ENCODE peak calls at places on chromosomes 5 and 9, in six cellular contexts. One of them, this sample, is unnamed.

GRCh38 chr5:150295172-150295611 is 5.6 kb upstream of the CAMK2A start:
- DNase-seq in nephron progenitor cell: no peak
- DNase-seq in left ventricle myocardium inferior: no peak
- DNase-seq in adrenal gland: peak; percentile 74
- DNase-seq in coronary artery: no peak
- DNase-seq in pancreas: peak; percentile 29
- DNase-seq in this sample: peak; percentile 61

GRCh38 chr5:145347026-145347616 is 488.0 kb downstream of the PRELID2 start:
- DNase-seq in left ventricle myocardium inferior: no peak
- DNase-seq in pancreas: peak; percentile 37
- DNase-seq in adrenal gland: no peak
- DNase-seq in coronary artery: no peak
- DNase-seq in nephron progenitor cell: peak; percentile 8
- DNase-seq in this sample: no peak

GRCh38 chr9:124257070-124257864 is 482 bp upstream of the NEK6 start:
- DNase-seq in pancreas: no peak
- DNase-seq in left ventricle myocardium inferior: no peak
- DNase-seq in nephron progenitor cell: peak; percentile 19
- DNase-seq in adrenal gland: no peak
- DNase-seq in coronary artery: no peak
- DNase-seq in this sample: no peak

GRCh38 chr5:96096724-96097123 is 135.1 kb upstream of the ELL2 start:
- DNase-seq in adrenal gland: no peak
- DNase-seq in pancreas: no peak
- DNase-seq in coronary artery: no peak
- DNase-seq in left ventricle myocardium inferior: no peak
- DNase-seq in nephron progenitor cell: no peak
- DNase-seq in this sample: no peak

GRCh38 chr9:129840024-129840423 is 4.8 kb downstream of the USP20 start:
- DNase-seq in coronary artery: no peak
- DNase-seq in nephron progenitor cell: no peak
- DNase-seq in adrenal gland: no peak
- DNase-seq in left ventricle myocardium inferior: no peak
- DNase-seq in pancreas: no peak
- DNase-seq in this sample: no peak

GRCh38 chr5:94778299-94778698 is 159.8 kb downstream of the SLF1 start:
- DNase-seq in left ventricle myocardium inferior: no peak
- DNase-seq in adrenal gland: no peak
- DNase-seq in coronary artery: no peak
- DNase-seq in pancreas: no peak
- DNase-seq in nephron progenitor cell: no peak
- DNase-seq in this sample: peak; percentile 61

GRCh38 chr5:133612021-133612860 is at the start of gene FSTL4:
- DNase-seq in coronary artery: no peak
- DNase-seq in left ventricle myocardium inferior: no peak
- DNase-seq in adrenal gland: peak; percentile 44
- DNase-seq in nephron progenitor cell: peak; percentile 69
- DNase-seq in pancreas: peak; percentile 80
- DNase-seq in this sample: peak; percentile 57

GRCh38 chr9:93111371-93112115 is 15.5 kb downstream of the CARD19 start:
- DNase-seq in coronary artery: peak; percentile 63
- DNase-seq in adrenal gland: peak; percentile 78
- DNase-seq in nephron progenitor cell: no peak
- DNase-seq in left ventricle myocardium inferior: peak; percentile 17
- DNase-seq in pancreas: no peak
- DNase-seq in this sample: peak; percentile 4

GRCh38 chr5:44365351-44365750 is 23.9 kb downstream of the FGF10 start:
- DNase-seq in adrenal gland: no peak
- DNase-seq in pancreas: no peak
- DNase-seq in coronary artery: no peak
- DNase-seq in left ventricle myocardium inferior: no peak
- DNase-seq in nephron progenitor cell: no peak
- DNase-seq in this sample: no peak

GRCh38 chr9:22455181-22455580 is 8.6 kb downstream of the DMRTA1 start:
- DNase-seq in left ventricle myocardium inferior: no peak
- DNase-seq in nephron progenitor cell: no peak
- DNase-seq in adrenal gland: no peak
- DNase-seq in coronary artery: no peak
- DNase-seq in pancreas: no peak
- DNase-seq in this sample: no peak
- TF ChIP-seq CTCF in left ventricle myocardium inferior: no peak
- TF ChIP-seq CTCF in nephron progenitor cell: no peak
- TF ChIP-seq CTCF in adrenal gland: no peak
- TF ChIP-seq CTCF in coronary artery: no peak
- TF ChIP-seq CTCF in pancreas: no peak
- TF ChIP-seq CTCF in this sample: no peak

DNA sequence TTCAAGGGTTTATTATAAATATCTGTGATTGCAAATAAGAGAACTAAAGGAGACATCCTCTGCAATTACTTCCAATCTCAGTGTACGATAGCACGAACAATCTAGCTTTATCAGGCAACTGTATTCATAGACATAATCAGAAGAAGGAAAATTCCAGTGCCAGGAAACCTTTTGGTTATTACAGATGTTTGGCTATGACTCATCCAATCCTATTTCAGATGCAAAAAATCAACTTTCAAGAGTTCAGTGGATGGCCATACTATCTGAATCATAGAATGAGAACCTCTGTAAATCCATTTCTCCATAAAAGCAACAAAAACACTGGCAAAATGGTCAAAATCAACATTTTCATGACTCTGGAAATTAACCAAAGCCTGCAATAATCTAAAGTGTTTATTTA is 37.9 kb downstream of the GAS1 start:
- DNase-seq in coronary artery: no peak
- DNase-seq in adrenal gland: no peak
- DNase-seq in left ventricle myocardium inferior: no peak
- DNase-seq in nephron progenitor cell: no peak
- DNase-seq in pancreas: no peak
- DNase-seq in this sample: no peak
- TF ChIP-seq CTCF in coronary artery: no peak
- TF ChIP-seq CTCF in adrenal gland: no peak
- TF ChIP-seq CTCF in left ventricle myocardium inferior: no peak
- TF ChIP-seq CTCF in nephron progenitor cell: no peak
- TF ChIP-seq CTCF in pancreas: no peak
- TF ChIP-seq CTCF in this sample: no peak

GRCh38 chr5:35853652-35854051 is 3.0 kb upstream of the IL7R start:
- DNase-seq in adrenal gland: peak; percentile 78
- DNase-seq in pancreas: no peak
- DNase-seq in nephron progenitor cell: no peak
- DNase-seq in coronary artery: no peak
- DNase-seq in left ventricle myocardium inferior: no peak
- DNase-seq in this sample: no peak

GRCh38 chr5:35852084-35852734 is 4.5 kb upstream of the IL7R start:
- DNase-seq in left ventricle myocardium inferior: no peak
- DNase-seq in pancreas: no peak
- DNase-seq in coronary artery: no peak
- DNase-seq in nephron progenitor cell: no peak
- DNase-seq in adrenal gland: peak; percentile 71
- DNase-seq in this sample: peak; percentile 6

GRCh38 chr5:35849850-35850249 is 6.8 kb upstream of the IL7R start:
- DNase-seq in pancreas: no peak
- DNase-seq in coronary artery: no peak
- DNase-seq in nephron progenitor cell: no peak
- DNase-seq in left ventricle myocardium inferior: no peak
- DNase-seq in adrenal gland: no peak
- DNase-seq in this sample: no peak

GRCh38 chr5:35854248-35854647 is 2.4 kb upstream of the IL7R start:
- DNase-seq in left ventricle myocardium inferior: no peak
- DNase-seq in pancreas: no peak
- DNase-seq in coronary artery: no peak
- DNase-seq in nephron progenitor cell: no peak
- DNase-seq in adrenal gland: no peak
- DNase-seq in this sample: no peak

GRCh38 chr5:35851282-35851681 is 5.4 kb upstream of the IL7R start:
- DNase-seq in adrenal gland: no peak
- DNase-seq in pancreas: no peak
- DNase-seq in left ventricle myocardium inferior: no peak
- DNase-seq in nephron progenitor cell: no peak
- DNase-seq in coronary artery: no peak
- DNase-seq in this sample: no peak
- TF ChIP-seq CTCF in adrenal gland: no peak
- TF ChIP-seq CTCF in pancreas: no peak
- TF ChIP-seq CTCF in left ventricle myocardium inferior: no peak
- TF ChIP-seq CTCF in nephron progenitor cell: no peak
- TF ChIP-seq CTCF in coronary artery: no peak
- TF ChIP-seq CTCF in this sample: no peak

GRCh38 chr9:33380390-33381094 is 21.8 kb downstream of the AQP7 start:
- DNase-seq in pancreas: no peak
- DNase-seq in left ventricle myocardium inferior: no peak
- DNase-seq in nephron progenitor cell: no peak
- DNase-seq in adrenal gland: no peak
- DNase-seq in coronary artery: no peak
- DNase-seq in this sample: no peak
- TF ChIP-seq CTCF in pancreas: no peak
- TF ChIP-seq CTCF in left ventricle myocardium inferior: no peak
- TF ChIP-seq CTCF in nephron progenitor cell: no peak
- TF ChIP-seq CTCF in adrenal gland: no peak
- TF ChIP-seq CTCF in coronary artery: no peak
- TF ChIP-seq CTCF in this sample: no peak

This sample was measured in BE2C.